ENCODE peak calls at places on chromosome 5, in nine cellular contexts. R is stimulated activated CD4-positive, alpha-beta T cell treated with anti-CD3 and anti-CD28 coated beads, Interleukin-1b, Interleukin-23, amount 100 ng/mL, for 24 hours; M is neural progenitor cell; H is nephron progenitor cell; Q is NCI-H2081; C is stimulated activated CD8-positive, alpha-beta memory T cell treated with anti-CD3 and anti-CD28 coated beads, Interleukin-4, amount 100 ng/mL, for 24 hours; X is ureter; N is left ventricle myocardium superior; L is islet precursor cell. Y is an unnamed sample.

GRCh38 chr5:34530637-34531036 is 125.5 kb upstream of the RAI14 start:
- DNase-seq in R (no peak), M (no peak), H (no peak), Q (no peak), C (no peak), X (no peak), N (no peak), L (no peak), Y (no peak)

GRCh38 chr5:139417214-139417613 is 13.3 kb upstream of the SPATA24 start:
- DNase-seq in R (no peak), M (no peak), H (no peak), Q (no peak), C (no peak), X (no peak), N (no peak), L (peak; percentile 12), Y (no peak)

GRCh38 chr5:140244525-140245025 is 58.3 kb downstream of the PFDN1 start:
- DNase-seq in R (peak; percentile 71), M (peak; percentile 94), H (peak; percentile 91), Q (peak; percentile 79), C (peak; percentile 68), X (peak; percentile 88), N (peak; percentile 94), L (peak; percentile 96), Y (peak; percentile 83)

GRCh38 chr5:95711501-95712346 is 19.4 kb upstream of the RHOBTB3 start:
- DNase-seq in R (no peak), M (peak; percentile 33), H (peak; percentile 30), Q (no peak), C (no peak), X (no peak), N (no peak), L (peak; percentile 82), Y (no peak)

GRCh38 chr5:74179183-74179582 is 461.3 kb downstream of the ENC1 start:
- DNase-seq in R (no peak), M (peak; percentile 43), H (no peak), Q (no peak), C (no peak), X (no peak), N (no peak), L (no peak), Y (no peak)

GRCh38 chr5:178336889-178337785 is 104.5 kb upstream of the PHYKPL start:
- DNase-seq in R (no peak), M (peak; percentile 40), H (peak; percentile 37), Q (no peak), C (no peak), X (no peak), N (no peak), L (no peak), Y (no peak)

GRCh38 chr5:74530316-74530917 is 110.1 kb downstream of the ENC1 start:
- DNase-seq in R (no peak), M (no peak), H (no peak), Q (no peak), C (no peak), X (no peak), N (no peak), L (no peak), Y (no peak)

GRCh38 chr5:173745123-173745522 is 128.7 kb upstream of the BOD1 start:
- DNase-seq in R (no peak), M (no peak), H (no peak), Q (no peak), C (no peak), X (no peak), N (no peak), L (no peak), Y (no peak)

GRCh38 chr5:17021363-17021932 is 85.4 kb upstream of the MYO10 start:
- DNase-seq in R (no peak), M (peak; percentile 25), H (no peak), Q (no peak), C (no peak), X (no peak), N (no peak), L (peak; percentile 82), Y (no peak)

GRCh38 chr5:115456539-115456938 is 88.0 kb downstream of the FEM1C start:
- DNase-seq in R (no peak), M (peak; percentile 19), H (no peak), Q (no peak), C (no peak), X (no peak), N (no peak), L (no peak), Y (no peak)

GRCh38 chr5:43207601-43208000 is 15.6 kb downstream of the NIM1K start:
- DNase-seq in R (no peak), M (no peak), H (no peak), Q (no peak), C (no peak), X (no peak), N (no peak), L (no peak), Y (no peak)

GRCh38 chr5:158382473-158382872 is 523.5 kb upstream of the CLINT1 start:
- DNase-seq in R (no peak), M (no peak), H (no peak), Q (no peak), C (peak; percentile 22), X (peak; percentile 59), N (peak; percentile 65), L (peak; percentile 95), Y (peak; percentile 15)

GRCh38 chr5:142248853-142249462 is 75.9 kb downstream of the SPRY4 start:
- DNase-seq in R (no peak), M (peak; percentile 24), H (peak; percentile 39), Q (no peak), C (no peak), X (no peak), N (peak; percentile 77), L (peak; percentile 79), Y (no peak)

GRCh38 chr5:180808461-180809000 is 5.9 kb upstream of the MGAT1 start:
- DNase-seq in R (no peak), M (no peak), H (no peak), Q (no peak), C (no peak), X (peak; percentile 37), N (no peak), L (peak; percentile 35), Y (no peak)

GRCh38 chr5:165504716-165505115 is 1999.3 kb downstream of the MAT2B start:
- DNase-seq in R (no peak), M (no peak), H (no peak), Q (no peak), C (no peak), X (no peak), N (no peak), L (no peak), Y (no peak)

GRCh38 chr5:125526940-125527339 is 780.5 kb upstream of the ZNF608 start:
- DNase-seq in R (no peak), M (no peak), H (no peak), Q (no peak), C (no peak), X (no peak), N (peak; percentile 26), L (peak; percentile 58), Y (no peak)